ENCODE peak calls at places on chromosomes 16 and 17, in seven cellular contexts. H is WERI-Rb-1, P is esophagus muscularis mucosa, S is A549, W is thoracic aorta, A is cardiac muscle cell, G is DND-41. L is an unnamed sample. For H3K9me3, the result is how much of the 10 kb centered on the place peaks cover.

GRCh38 chr17:67532326-67532871 is 155.3 kb downstream of the PITPNC1 start:
- DNase-seq in H (no peak), P (no peak), S (no peak), W (no peak), A (no peak), G (no peak), L (no peak)

GRCh38 chr16:14629919-14630619 is at the start of gene PARN:
- DNase-seq in H (peak), P (peak), S (peak), W (peak), A (peak), G (peak), L (peak)

GRCh38 chr16:20878682-20879147 is 21.4 kb downstream of the DCUN1D3 start:
- DNase-seq in H (no peak), P (no peak), S (no peak), W (no peak), A (peak), G (no peak), L (no peak)

GRCh38 chr17:17728550-17729251 is 47.4 kb downstream of the RAI1 start:
- DNase-seq in H (no peak), P (no peak), S (peak), W (no peak), A (no peak), G (no peak), L (no peak)

GRCh38 chr17:520447-521167 is 168.0 kb upstream of the RPH3AL start:
- DNase-seq in H (peak), P (no peak), S (no peak), W (no peak), A (no peak), G (no peak), L (no peak)

GRCh38 chr17:290626-291025 is 62.0 kb downstream of the RPH3AL start:
- DNase-seq in H (no peak), P (no peak), S (no peak), W (no peak), A (no peak), G (no peak), L (no peak)

GRCh38 chr16:177981-178676 is 1.6 kb downstream of the HBA1 start:
- DNase-seq in H (no peak), P (no peak), S (no peak), W (no peak), A (no peak), G (no peak), L (no peak)

GRCh38 chr17:34416116-34416515 is 53.1 kb upstream of the CCL1 start:
- DNase-seq in H (no peak), P (no peak), S (no peak), W (no peak), A (no peak), G (no peak), L (no peak)

GRCh38 chr16:19707699-19708497 is 10.1 kb downstream of the KNOP1 start:
- DNase-seq in H (no peak), P (no peak), S (no peak), W (no peak), A (no peak), G (peak), L (no peak)

DNA sequence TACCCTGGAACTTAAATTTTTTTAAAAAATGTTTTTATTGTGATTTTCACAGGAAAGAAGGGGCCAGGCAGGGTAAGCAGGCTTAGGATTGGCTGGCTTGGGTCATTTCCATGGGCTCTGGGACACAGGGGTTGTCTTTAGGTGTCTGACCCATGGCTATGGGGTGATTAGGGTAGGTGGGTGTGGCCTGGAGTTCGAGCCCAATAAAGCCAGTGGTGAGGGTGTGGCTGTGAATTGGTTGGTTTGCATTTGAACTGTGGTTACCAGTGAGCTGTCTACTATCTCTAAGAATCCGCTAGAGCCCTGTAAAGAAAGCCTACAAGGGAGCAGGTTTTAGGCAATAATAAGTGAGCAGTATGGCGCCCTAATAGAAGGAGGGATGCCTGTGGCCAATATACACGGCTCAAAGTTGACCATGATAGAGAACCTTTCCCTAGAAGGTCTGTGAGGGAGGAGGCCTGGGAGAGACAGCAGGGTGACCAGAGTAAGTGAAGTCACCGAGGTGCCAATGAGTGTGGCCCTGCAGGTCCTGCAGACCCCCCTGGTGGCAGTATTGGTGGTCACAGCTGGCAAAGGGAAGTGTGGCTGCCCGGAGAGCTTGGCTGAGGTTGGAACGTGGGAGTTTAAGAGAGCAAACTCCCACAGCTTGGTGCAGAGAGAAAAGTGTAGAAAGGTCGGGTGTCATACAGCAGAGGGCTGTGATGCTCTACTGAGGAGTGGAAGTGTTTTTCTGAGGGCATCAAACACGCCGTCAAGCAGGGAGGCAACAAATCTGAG is 454.0 kb downstream of the WWOX start:
- DNase-seq in H (no peak), P (no peak), S (no peak), W (no peak), A (no peak), G (no peak), L (no peak)
- TF ChIP-seq CTCF in H (peak), P (no peak), S (no peak), W (no peak), A (no peak), G (no peak), L (no peak)

DNA sequence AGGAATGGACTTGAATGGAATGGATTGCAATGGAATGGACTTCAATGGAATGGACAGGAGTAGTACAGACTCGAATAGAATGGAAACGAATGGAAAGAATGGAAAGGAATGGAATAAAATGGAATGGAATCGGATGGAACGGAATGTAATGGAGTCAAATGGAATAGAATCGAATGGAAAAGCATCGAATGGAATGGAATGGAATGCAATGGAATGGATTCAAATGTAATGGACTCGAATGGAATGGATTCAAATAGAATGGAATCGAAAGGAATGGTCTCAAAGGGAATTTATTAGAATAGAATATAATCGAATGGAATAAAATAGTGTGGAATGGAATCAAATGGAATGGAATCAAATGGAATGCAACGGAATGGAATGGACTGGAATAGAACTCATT is 484.9 kb upstream of the WSB1 start:
- DNase-seq in H (no peak), P (no peak), S (no peak), W (no peak), A (no peak), G (no peak), L (no peak)
- H3K9me3 ChIP-seq in H (under half), P (under half), S (under half), W (under half), A (under half), G (half or more), L (under half)

GRCh38 chr17:40315206-40315605 is 6.2 kb downstream of the RARA start:
- DNase-seq in H (no peak), P (no peak), S (no peak), W (no peak), A (no peak), G (no peak), L (no peak)

GRCh38 chr17:40317345-40317873 is 8.4 kb downstream of the RARA start:
- DNase-seq in H (peak), P (no peak), S (peak), W (no peak), A (peak), G (peak), L (peak)

GRCh38 chr17:40317880-40318834 is 9.2 kb downstream of the RARA start:
- DNase-seq in H (peak), P (peak), S (peak), W (peak), A (peak), G (peak), L (peak)

GRCh38 chr17:40315678-40316570 is 6.9 kb downstream of the RARA start:
- DNase-seq in H (no peak), P (no peak), S (no peak), W (no peak), A (no peak), G (peak), L (no peak)

GRCh38 chr17:40316571-40317344 is 7.8 kb downstream of the RARA start:
- DNase-seq in H (peak), P (no peak), S (peak), W (no peak), A (peak), G (no peak), L (no peak)
- TF ChIP-seq CTCF in H (no peak), P (peak), S (no peak), W (no peak), A (no peak), G (no peak), L (no peak)

GRCh38 chr16:75172578-75172977 is 24.3 kb downstream of the ZFP1 start:
- DNase-seq in H (no peak), P (no peak), S (no peak), W (no peak), A (no peak), G (no peak), L (no peak)

GRCh38 chr16:75176926-75177325 is 28.6 kb downstream of the ZFP1 start:
- DNase-seq in H (no peak), P (no peak), S (no peak), W (no peak), A (no peak), G (no peak), L (no peak)

GRCh38 chr16:75179208-75179607 is 27.8 kb downstream of the CTRB2 start:
- DNase-seq in H (no peak), P (no peak), S (no peak), W (no peak), A (no peak), G (no peak), L (no peak)

GRCh38 chr16:75169899-75170405 is 21.6 kb downstream of the ZFP1 start:
- DNase-seq in H (no peak), P (no peak), S (no peak), W (no peak), A (no peak), G (no peak), L (no peak)

DNA sequence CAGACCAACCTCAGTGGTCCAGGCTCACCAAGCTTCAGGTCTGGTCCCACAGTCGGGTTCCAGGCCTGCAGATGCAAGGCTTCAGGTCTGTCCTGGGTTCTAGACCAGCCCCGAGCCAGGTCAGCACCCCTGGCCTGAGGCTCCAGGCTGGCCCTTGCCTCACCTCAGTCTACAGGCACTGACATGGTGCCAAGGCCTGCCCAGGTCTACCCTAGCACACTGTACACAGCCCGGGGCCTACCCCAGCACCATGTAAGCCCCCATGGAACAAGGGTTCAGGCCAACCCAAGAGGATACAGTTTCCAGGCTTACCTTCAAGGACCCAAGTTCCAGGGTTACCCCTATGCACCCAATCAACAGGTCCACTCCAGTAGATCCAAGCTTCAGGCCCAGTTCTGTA is 26.8 kb downstream of the ZFP1 start:
- DNase-seq in H (no peak), P (no peak), S (no peak), W (no peak), A (no peak), G (no peak), L (no peak)
- H3K9me3 ChIP-seq in H (under half), P (under half), S (half or more), W (under half), A (under half), G (under half), L (half or more)

DNA sequence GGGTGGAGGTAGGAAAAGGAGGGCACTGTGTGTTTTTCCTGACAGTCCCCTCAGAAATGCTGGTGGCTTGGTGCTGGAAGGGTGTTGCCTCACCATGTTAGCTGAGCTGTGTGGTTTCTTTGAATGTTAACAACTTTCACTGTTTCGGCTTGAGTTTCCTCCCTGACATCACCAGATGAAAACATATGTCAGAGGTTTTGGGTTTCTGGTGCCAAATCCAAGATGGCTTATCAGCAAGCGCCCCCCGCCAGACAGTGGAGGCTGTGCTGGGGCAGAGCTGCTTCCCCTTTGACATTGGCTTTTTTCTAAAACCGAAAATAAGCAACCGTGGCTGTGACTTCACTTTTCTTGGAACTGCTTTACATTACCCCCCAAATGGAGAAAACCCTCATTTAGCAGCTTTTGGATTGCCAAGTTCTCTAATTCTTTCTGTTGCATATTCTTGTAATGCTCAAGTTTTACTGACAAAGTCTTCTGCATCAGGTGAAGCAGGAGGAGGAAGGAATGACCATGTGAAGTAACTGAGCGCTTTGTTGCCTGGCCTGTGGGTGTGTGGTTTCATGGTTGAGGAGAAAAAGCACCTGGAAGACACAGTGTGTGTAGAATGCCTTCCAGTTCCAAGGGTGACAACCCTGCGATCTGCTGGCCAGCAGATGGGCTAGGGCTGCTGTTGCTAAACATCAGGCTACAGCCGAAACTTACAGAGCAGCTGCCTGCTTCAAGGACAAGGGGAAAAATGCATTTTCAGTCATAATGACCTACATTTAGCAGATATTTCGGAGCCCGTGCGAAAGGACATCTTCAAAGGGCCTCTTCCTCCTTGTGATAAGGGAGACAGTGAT is 9.7 kb downstream of the RMI2 start:
- DNase-seq in H (no peak), P (no peak), S (no peak), W (no peak), A (no peak), G (peak), L (peak)
- TF ChIP-seq CTCF in H (no peak), P (no peak), S (no peak), W (no peak), A (no peak), G (peak), L (no peak)

DNA sequence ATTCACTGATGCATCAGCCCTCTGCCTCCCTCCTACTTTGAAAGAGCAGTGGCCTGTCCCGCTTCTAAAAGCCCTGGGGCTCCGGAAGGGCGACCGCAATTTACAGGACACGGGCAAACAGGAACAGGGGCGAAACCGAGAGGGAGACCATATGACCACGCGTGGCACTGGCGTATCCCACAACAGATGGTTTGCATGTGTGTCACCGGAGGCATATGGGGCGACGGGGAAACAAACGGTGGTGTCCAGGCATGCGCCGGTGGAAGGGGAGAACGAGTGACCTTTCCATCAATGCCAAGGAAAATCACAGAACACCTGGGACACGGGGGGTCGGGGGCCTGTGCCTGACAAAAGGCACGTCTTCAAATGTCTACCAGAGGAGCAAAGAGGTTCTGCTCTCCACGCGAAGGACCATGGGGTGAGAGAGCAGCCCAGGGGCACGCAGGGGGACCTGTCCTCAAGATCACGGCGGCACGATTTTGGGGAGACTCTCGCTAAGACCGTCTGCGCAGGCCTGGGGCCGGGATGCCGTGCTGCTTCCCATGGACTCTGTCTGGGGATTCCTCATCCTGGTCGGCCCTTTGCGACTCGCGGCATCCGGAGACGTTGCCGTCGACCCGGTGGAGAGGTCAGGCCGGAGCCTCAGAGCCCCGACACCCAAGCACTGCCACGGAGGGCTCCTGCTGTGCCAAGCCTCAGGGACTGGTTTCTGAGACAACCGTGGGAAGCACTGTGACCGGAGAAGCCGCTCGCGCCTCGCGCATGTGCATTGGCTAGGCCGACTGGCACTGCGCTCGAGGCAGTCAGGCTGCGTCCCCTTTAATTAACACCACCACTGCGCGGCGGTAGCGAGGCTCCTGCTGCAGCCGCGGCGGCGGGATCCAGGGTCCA is 12.8 kb upstream of the KCNJ18 start:
- DNase-seq in H (no peak), P (no peak), S (no peak), W (no peak), A (no peak), G (no peak), L (no peak)
- H3K9me3 ChIP-seq in H (under half), P (under half), S (under half), W (under half), A (under half), G (under half), L (under half)

L was measured in CD4-positive, alpha-beta T cell.